ENCODE peak calls at places on chromosome 6, in eight cellular contexts. K is activated CD8-positive, alpha-beta memory T cell treated with anti-CD3 and anti-CD28 coated beads for 48 hours; V is sciatic nerve; F is RWPE1; D is fibroblast of pulmonary artery; W is naive thymus-derived CD8-positive, alpha-beta T cell; Q is cerebellar nuclear complex; H is psoas muscle. S is an unnamed sample.

GRCh38 chr6:158485411-158485810 is 74.5 kb upstream of the TMEM181 start:
- DNase-seq in K (no peak), V (no peak), F (no peak), D (no peak), W (no peak), Q (no peak), H (no peak), S (no peak)

GRCh38 chr6:70549327-70549726 is 17.4 kb upstream of the SDHAF4 start:
- DNase-seq in K (no peak), V (no peak), F (no peak), D (no peak), W (no peak), Q (no peak), H (no peak), S (no peak)

GRCh38 chr6:35948725-35949124 is 27.8 kb upstream of the SRPK1 start:
- DNase-seq in K (no peak), V (no peak), F (no peak), D (peak; percentile 47), W (no peak), Q (no peak), H (no peak), S (no peak)

GRCh38 chr6:92779758-92780157 is 639.6 kb downstream of the EPHA7 start:
- DNase-seq in K (no peak), V (peak; percentile 63), F (peak; percentile 30), D (peak; percentile 62), W (no peak), Q (no peak), H (peak; percentile 16), S (no peak)

GRCh38 chr6:26022737-26023136 is 60.1 kb downstream of the TRIM38 start:
- DNase-seq in K (no peak), V (no peak), F (no peak), D (no peak), W (no peak), Q (no peak), H (no peak), S (no peak)

GRCh38 chr6:22411408-22412105 is 114.7 kb upstream of the PRL start:
- DNase-seq in K (no peak), V (no peak), F (no peak), D (peak; percentile 18), W (no peak), Q (no peak), H (no peak), S (no peak)

GRCh38 chr6:134689676-134690447 is 260.0 kb downstream of the ALDH8A1 start:
- DNase-seq in K (no peak), V (no peak), F (no peak), D (no peak), W (no peak), Q (peak; percentile 78), H (no peak), S (no peak)

GRCh38 chr6:51277471-51277870 is 458.8 kb downstream of the TFAP2B start:
- DNase-seq in K (no peak), V (no peak), F (no peak), D (no peak), W (no peak), Q (no peak), H (no peak), S (no peak)

GRCh38 chr6:47106721-47107197 is 64.6 kb upstream of the ADGRF1 start:
- DNase-seq in K (no peak), V (no peak), F (no peak), D (no peak), W (no peak), Q (no peak), H (no peak), S (no peak)

GRCh38 chr6:73798592-73798991 is 102.6 kb downstream of the CD109 start:
- DNase-seq in K (no peak), V (no peak), F (peak; percentile 58), D (peak; percentile 92), W (no peak), Q (no peak), H (peak; percentile 27), S (peak; percentile 68)

GRCh38 chr6:13908955-13909381 is 15.8 kb upstream of the RNF182 start:
- DNase-seq in K (no peak), V (no peak), F (peak; percentile 79), D (peak; percentile 76), W (peak; percentile 43), Q (no peak), H (no peak), S (peak; percentile 24)

GRCh38 chr6:123659960-123660748 is 23.4 kb upstream of the TRDN start:
- DNase-seq in K (no peak), V (no peak), F (no peak), D (no peak), W (no peak), Q (no peak), H (no peak), S (no peak)

GRCh38 chr6:122381494-122382083 is 17.9 kb upstream of the HSF2 start:
- DNase-seq in K (no peak), V (no peak), F (peak; percentile 57), D (peak; percentile 86), W (peak; percentile 62), Q (no peak), H (peak; percentile 18), S (no peak)

GRCh38 chr6:111837641-111838500 is 35.4 kb downstream of the FYN start:
- DNase-seq in K (no peak), V (no peak), F (no peak), D (no peak), W (no peak), Q (no peak), H (no peak), S (no peak)

GRCh38 chr6:81067057-81067456 is 685.4 kb downstream of the TENT5A start:
- DNase-seq in K (no peak), V (no peak), F (no peak), D (no peak), W (no peak), Q (no peak), H (no peak), S (no peak)

GRCh38 chr6:136532030-136532429 is 18.2 kb downstream of the MAP7 start:
- DNase-seq in K (no peak), V (no peak), F (no peak), D (no peak), W (no peak), Q (no peak), H (no peak), S (no peak)

GRCh38 chr6:37717836-37718251 is 20.2 kb upstream of the MDGA1 start:
- DNase-seq in K (no peak), V (no peak), F (no peak), D (peak; percentile 43), W (no peak), Q (no peak), H (no peak), S (no peak)

GRCh38 chr6:70164556-70164955 is 138.3 kb downstream of the COL9A1 start:
- DNase-seq in K (no peak), V (no peak), F (no peak), D (no peak), W (no peak), Q (no peak), H (no peak), S (no peak)

GRCh38 chr6:41663558-41663957 is 25.3 kb downstream of the MDFI start:
- DNase-seq in K (no peak), V (no peak), F (no peak), D (no peak), W (no peak), Q (no peak), H (no peak), S (no peak)

GRCh38 chr6:127186889-127187288 is 68.4 kb downstream of the RSPO3 start:
- DNase-seq in K (peak; percentile 5), V (peak; percentile 74), F (no peak), D (no peak), W (peak; percentile 15), Q (no peak), H (peak; percentile 65), S (no peak)

GRCh38 chr6:36054415-36054814 is 26.8 kb downstream of the MAPK14 start:
- DNase-seq in K (no peak), V (no peak), F (no peak), D (no peak), W (no peak), Q (no peak), H (no peak), S (no peak)

GRCh38 chr6:114297135-114297534 is 45.7 kb downstream of the HS3ST5 start:
- DNase-seq in K (no peak), V (no peak), F (no peak), D (no peak), W (no peak), Q (no peak), H (no peak), S (no peak)

GRCh38 chr6:170124150-170124549 is 166.7 kb downstream of the DLL1 start:
- DNase-seq in K (no peak), V (peak; percentile 25), F (no peak), D (no peak), W (no peak), Q (no peak), H (no peak), S (no peak)

GRCh38 chr6:127120109-127120786 is 1.8 kb downstream of the RSPO3 start:
- DNase-seq in K (no peak), V (peak; percentile 55), F (no peak), D (no peak), W (no peak), Q (no peak), H (no peak), S (peak; percentile 62)

GRCh38 chr6:884570-884969 is 191.6 kb upstream of the EXOC2 start:
- DNase-seq in K (no peak), V (no peak), F (no peak), D (no peak), W (no peak), Q (no peak), H (no peak), S (no peak)

GRCh38 chr6:166417285-166417691 is 34.5 kb upstream of the MPC1 start:
- DNase-seq in K (no peak), V (peak; percentile 21), F (no peak), D (no peak), W (peak; percentile 32), Q (no peak), H (no peak), S (peak; percentile 10)

GRCh38 chr6:118896339-118897136 is 2.6 kb downstream of the ASF1A start:
- DNase-seq in K (no peak), V (no peak), F (peak; percentile 53), D (peak; percentile 73), W (no peak), Q (no peak), H (no peak), S (no peak)

GRCh38 chr6:37783025-37783825 is 36.3 kb upstream of the ZFAND3 start:
- DNase-seq in K (peak; percentile 16), V (peak; percentile 62), F (no peak), D (no peak), W (no peak), Q (no peak), H (peak; percentile 30), S (peak; percentile 32)

GRCh38 chr6:104118274-104118673 is 741.4 kb downstream of the HACE1 start:
- DNase-seq in K (no peak), V (no peak), F (no peak), D (peak; percentile 62), W (no peak), Q (no peak), H (no peak), S (no peak)

GRCh38 chr6:34248198-34248726 is 544 bp downstream of the SMIM29 start:
- DNase-seq in K (no peak), V (peak; percentile 83), F (no peak), D (no peak), W (peak; percentile 43), Q (no peak), H (peak; percentile 69), S (peak; percentile 80)

GRCh38 chr6:156883497-156884252 is 106.5 kb downstream of the ARID1B start:
- DNase-seq in K (no peak), V (no peak), F (no peak), D (no peak), W (no peak), Q (no peak), H (no peak), S (no peak)